ENCODE peak calls at places on chromosome 22, in five cellular contexts. One of them, this sample, is unnamed.

GRCh38 chr22:47162865-47163264 is 400.4 kb downstream of the TBC1D22A start:
- DNase-seq in tibial nerve: peak
- DNase-seq in HEK293T: no peak
- DNase-seq in NCI-H2029: no peak
- DNase-seq in stimulated activated CD4-positive, alpha-beta T cell treated with anti-CD3 and anti-CD28 coated beads, Interleukin-4, amount 100 ng/mL, for 24 hours: no peak
- DNase-seq in this sample: no peak

GRCh38 chr22:47260551-47260950 is 498.1 kb downstream of the TBC1D22A start:
- DNase-seq in tibial nerve: no peak
- DNase-seq in HEK293T: no peak
- DNase-seq in NCI-H2029: peak
- DNase-seq in stimulated activated CD4-positive, alpha-beta T cell treated with anti-CD3 and anti-CD28 coated beads, Interleukin-4, amount 100 ng/mL, for 24 hours: no peak
- DNase-seq in this sample: no peak

GRCh38 chr22:27499121-27499520 is 302.4 kb downstream of the MN1 start:
- DNase-seq in tibial nerve: no peak
- DNase-seq in HEK293T: no peak
- DNase-seq in NCI-H2029: no peak
- DNase-seq in stimulated activated CD4-positive, alpha-beta T cell treated with anti-CD3 and anti-CD28 coated beads, Interleukin-4, amount 100 ng/mL, for 24 hours: no peak
- DNase-seq in this sample: no peak

GRCh38 chr22:23064381-23065068 is 5.8 kb upstream of the GNAZ start:
- DNase-seq in tibial nerve: no peak
- DNase-seq in HEK293T: no peak
- DNase-seq in NCI-H2029: no peak
- DNase-seq in stimulated activated CD4-positive, alpha-beta T cell treated with anti-CD3 and anti-CD28 coated beads, Interleukin-4, amount 100 ng/mL, for 24 hours: no peak
- DNase-seq in this sample: peak

GRCh38 chr22:37909756-37910155 is 3.7 kb downstream of the MICALL1 start:
- DNase-seq in tibial nerve: no peak
- DNase-seq in HEK293T: no peak
- DNase-seq in NCI-H2029: no peak
- DNase-seq in stimulated activated CD4-positive, alpha-beta T cell treated with anti-CD3 and anti-CD28 coated beads, Interleukin-4, amount 100 ng/mL, for 24 hours: no peak
- DNase-seq in this sample: no peak

GRCh38 chr22:47757741-47758140 is 995.3 kb downstream of the TBC1D22A start:
- DNase-seq in tibial nerve: no peak
- DNase-seq in HEK293T: no peak
- DNase-seq in NCI-H2029: no peak
- DNase-seq in stimulated activated CD4-positive, alpha-beta T cell treated with anti-CD3 and anti-CD28 coated beads, Interleukin-4, amount 100 ng/mL, for 24 hours: no peak
- DNase-seq in this sample: no peak

GRCh38 chr22:20550851-20551744 is 43.7 kb downstream of the MED15 start:
- DNase-seq in tibial nerve: no peak
- DNase-seq in HEK293T: no peak
- DNase-seq in NCI-H2029: no peak
- DNase-seq in stimulated activated CD4-positive, alpha-beta T cell treated with anti-CD3 and anti-CD28 coated beads, Interleukin-4, amount 100 ng/mL, for 24 hours: peak
- DNase-seq in this sample: no peak

GRCh38 chr22:45240810-45241631 is at the start of gene KIAA0930:
- DNase-seq in tibial nerve: peak
- DNase-seq in HEK293T: peak
- DNase-seq in NCI-H2029: peak
- DNase-seq in stimulated activated CD4-positive, alpha-beta T cell treated with anti-CD3 and anti-CD28 coated beads, Interleukin-4, amount 100 ng/mL, for 24 hours: peak
- DNase-seq in this sample: peak

GRCh38 chr22:19948057-19948760 is 6.6 kb upstream of the TXNRD2 start:
- DNase-seq in tibial nerve: no peak
- DNase-seq in HEK293T: no peak
- DNase-seq in NCI-H2029: no peak
- DNase-seq in stimulated activated CD4-positive, alpha-beta T cell treated with anti-CD3 and anti-CD28 coated beads, Interleukin-4, amount 100 ng/mL, for 24 hours: no peak
- DNase-seq in this sample: no peak

GRCh38 chr22:49724030-49724892 is 103.4 kb downstream of the BRD1 start:
- DNase-seq in tibial nerve: no peak
- DNase-seq in HEK293T: no peak
- DNase-seq in NCI-H2029: no peak
- DNase-seq in stimulated activated CD4-positive, alpha-beta T cell treated with anti-CD3 and anti-CD28 coated beads, Interleukin-4, amount 100 ng/mL, for 24 hours: peak
- DNase-seq in this sample: peak

GRCh38 chr22:29799217-29799680 is 32.1 kb downstream of the UQCR10 start:
- DNase-seq in tibial nerve: peak
- DNase-seq in HEK293T: no peak
- DNase-seq in NCI-H2029: no peak
- DNase-seq in stimulated activated CD4-positive, alpha-beta T cell treated with anti-CD3 and anti-CD28 coated beads, Interleukin-4, amount 100 ng/mL, for 24 hours: no peak
- DNase-seq in this sample: peak

GRCh38 chr22:49582171-49582570 is 245.5 kb downstream of the BRD1 start:
- DNase-seq in tibial nerve: no peak
- DNase-seq in HEK293T: no peak
- DNase-seq in NCI-H2029: no peak
- DNase-seq in stimulated activated CD4-positive, alpha-beta T cell treated with anti-CD3 and anti-CD28 coated beads, Interleukin-4, amount 100 ng/mL, for 24 hours: no peak
- DNase-seq in this sample: no peak

GRCh38 chr22:50561401-50562074 is 1.2 kb downstream of the SYCE3 start:
- DNase-seq in tibial nerve: no peak
- DNase-seq in HEK293T: no peak
- DNase-seq in NCI-H2029: no peak
- DNase-seq in stimulated activated CD4-positive, alpha-beta T cell treated with anti-CD3 and anti-CD28 coated beads, Interleukin-4, amount 100 ng/mL, for 24 hours: no peak
- DNase-seq in this sample: no peak

GRCh38 chr22:38706101-38706884 is 549 bp downstream of the GTPBP1 start:
- DNase-seq in tibial nerve: no peak
- DNase-seq in HEK293T: peak
- DNase-seq in NCI-H2029: no peak
- DNase-seq in stimulated activated CD4-positive, alpha-beta T cell treated with anti-CD3 and anti-CD28 coated beads, Interleukin-4, amount 100 ng/mL, for 24 hours: peak
- DNase-seq in this sample: no peak

GRCh38 chr22:37089451-37089850 is 20.1 kb downstream of the TMPRSS6 start:
- DNase-seq in tibial nerve: no peak
- DNase-seq in HEK293T: no peak
- DNase-seq in NCI-H2029: no peak
- DNase-seq in stimulated activated CD4-positive, alpha-beta T cell treated with anti-CD3 and anti-CD28 coated beads, Interleukin-4, amount 100 ng/mL, for 24 hours: no peak
- DNase-seq in this sample: no peak

GRCh38 chr22:44758354-44758969 is 6.1 kb downstream of the ARHGAP8 start:
- DNase-seq in tibial nerve: no peak
- DNase-seq in HEK293T: no peak
- DNase-seq in NCI-H2029: peak
- DNase-seq in stimulated activated CD4-positive, alpha-beta T cell treated with anti-CD3 and anti-CD28 coated beads, Interleukin-4, amount 100 ng/mL, for 24 hours: no peak
- DNase-seq in this sample: no peak

GRCh38 chr22:21642584-21643448 is 714 bp downstream of the SDF2L1 start:
- DNase-seq in tibial nerve: no peak
- DNase-seq in HEK293T: peak
- DNase-seq in NCI-H2029: peak
- DNase-seq in stimulated activated CD4-positive, alpha-beta T cell treated with anti-CD3 and anti-CD28 coated beads, Interleukin-4, amount 100 ng/mL, for 24 hours: peak
- DNase-seq in this sample: no peak

GRCh38 chr22:46274381-46274780 is 6.6 kb downstream of the TTC38 start:
- DNase-seq in tibial nerve: no peak
- DNase-seq in HEK293T: no peak
- DNase-seq in NCI-H2029: no peak
- DNase-seq in stimulated activated CD4-positive, alpha-beta T cell treated with anti-CD3 and anti-CD28 coated beads, Interleukin-4, amount 100 ng/mL, for 24 hours: no peak
- DNase-seq in this sample: no peak

GRCh38 chr22:28896611-28897010 is 13.2 kb downstream of the ZNRF3 start:
- DNase-seq in tibial nerve: no peak
- DNase-seq in HEK293T: no peak
- DNase-seq in NCI-H2029: no peak
- DNase-seq in stimulated activated CD4-positive, alpha-beta T cell treated with anti-CD3 and anti-CD28 coated beads, Interleukin-4, amount 100 ng/mL, for 24 hours: no peak
- DNase-seq in this sample: no peak

GRCh38 chr22:42933783-42934144 is 76.7 kb upstream of the ARFGAP3 start:
- DNase-seq in tibial nerve: no peak
- DNase-seq in HEK293T: no peak
- DNase-seq in NCI-H2029: no peak
- DNase-seq in stimulated activated CD4-positive, alpha-beta T cell treated with anti-CD3 and anti-CD28 coated beads, Interleukin-4, amount 100 ng/mL, for 24 hours: no peak
- DNase-seq in this sample: no peak

GRCh38 chr22:37716708-37717107 is 19.9 kb downstream of the TRIOBP start:
- DNase-seq in tibial nerve: no peak
- DNase-seq in HEK293T: no peak
- DNase-seq in NCI-H2029: no peak
- DNase-seq in stimulated activated CD4-positive, alpha-beta T cell treated with anti-CD3 and anti-CD28 coated beads, Interleukin-4, amount 100 ng/mL, for 24 hours: no peak
- DNase-seq in this sample: no peak

GRCh38 chr22:36737776-36738175 is 34.2 kb upstream of the CACNG2 start:
- DNase-seq in tibial nerve: no peak
- DNase-seq in HEK293T: no peak
- DNase-seq in NCI-H2029: no peak
- DNase-seq in stimulated activated CD4-positive, alpha-beta T cell treated with anti-CD3 and anti-CD28 coated beads, Interleukin-4, amount 100 ng/mL, for 24 hours: no peak
- DNase-seq in this sample: no peak

GRCh38 chr22:49333206-49333605 is 494.5 kb downstream of the BRD1 start:
- DNase-seq in tibial nerve: no peak
- DNase-seq in HEK293T: no peak
- DNase-seq in NCI-H2029: no peak
- DNase-seq in stimulated activated CD4-positive, alpha-beta T cell treated with anti-CD3 and anti-CD28 coated beads, Interleukin-4, amount 100 ng/mL, for 24 hours: no peak
- DNase-seq in this sample: peak